ENCODE peak calls at places on chromosome 1, in four cellular contexts. E is K562, D is GM12878, K is HepG2. I is an unnamed sample.

GRCh38 chr1:61332196-61332753 is 249.9 kb downstream of the NFIA start:
- DNase-seq in E (no peak), D (peak), K (no peak), I (no peak)

GRCh38 chr1:34796990-34797389 is 4.2 kb downstream of the GJA4 start:
- DNase-seq in E (no peak), D (peak), K (no peak), I (no peak)

GRCh38 chr1:211118407-211119102 is 15.4 kb downstream of the KCNH1 start:
- DNase-seq in E (no peak), D (no peak), K (no peak), I (no peak)

GRCh38 chr1:226223157-226223785 is at the start of gene MIXL1:
- DNase-seq in E (no peak), D (no peak), K (peak), I (peak)

GRCh38 chr1:68449901-68450300 is at the start of gene RPE65:
- DNase-seq in E (no peak), D (no peak), K (no peak), I (no peak)

GRCh38 chr1:108947871-108948525 is 15.3 kb downstream of the CLCC1 start:
- DNase-seq in E (no peak), D (no peak), K (no peak), I (no peak)

GRCh38 chr1:199336745-199337640 is 690.5 kb upstream of the NR5A2 start:
- DNase-seq in E (no peak), D (no peak), K (no peak), I (no peak)

GRCh38 chr1:203275656-203276272 is 29.6 kb upstream of the BTG2 start:
- DNase-seq in E (no peak), D (no peak), K (no peak), I (no peak)

GRCh38 chr1:26408604-26409003 is 2.0 kb upstream of the LIN28A start:
- DNase-seq in E (peak), D (no peak), K (peak), I (no peak)

GRCh38 chr1:27605796-27606707 is 2.1 kb upstream of the AHDC1 start:
- DNase-seq in E (peak), D (no peak), K (peak), I (peak)

DNA sequence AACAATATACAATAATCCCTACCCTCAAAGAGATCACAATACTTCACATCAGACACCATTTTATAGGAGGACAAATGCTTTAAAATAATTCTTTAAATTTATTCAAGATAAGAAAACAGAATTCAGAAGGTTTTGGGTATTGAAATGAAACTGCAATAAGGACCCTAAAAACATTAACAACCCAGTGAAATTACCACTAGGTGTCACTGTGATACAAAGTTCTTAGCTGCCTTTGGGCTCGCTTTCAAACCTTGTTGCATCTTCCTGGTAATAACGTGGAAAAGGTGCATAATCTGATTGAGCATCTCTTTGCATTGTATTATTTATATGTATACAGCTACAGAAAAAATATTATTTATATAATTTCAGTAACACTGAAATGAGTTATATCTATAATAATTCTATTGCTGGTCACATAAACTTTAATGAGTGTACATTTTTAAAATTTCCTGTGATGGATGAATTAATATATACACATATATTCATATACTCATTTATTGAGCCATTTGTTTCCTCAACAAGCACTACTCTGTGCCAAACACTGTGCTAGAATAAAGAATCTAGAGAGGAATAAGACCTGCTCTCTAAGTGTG is 185.2 kb downstream of the FAF1 start:
- DNase-seq in E (peak), D (peak), K (peak), I (peak)
- H3K9ac ChIP-seq in E (no peak), D (no peak), K (no peak), I (no peak)

GRCh38 chr1:234957330-234958065 is 171.1 kb downstream of the TOMM20 start:
- DNase-seq in E (peak), D (no peak), K (peak), I (no peak)
- TF ChIP-seq POLR2AphosphoS5 in E (peak), D (no peak), K (peak), I (peak)

GRCh38 chr1:244782056-244782455 is 53.4 kb upstream of the COX20 start:
- DNase-seq in E (no peak), D (no peak), K (no peak), I (no peak)

GRCh38 chr1:244778356-244778755 is 57.1 kb upstream of the COX20 start:
- DNase-seq in E (no peak), D (no peak), K (no peak), I (no peak)

GRCh38 chr1:244780311-244780710 is 55.1 kb upstream of the COX20 start:
- DNase-seq in E (no peak), D (no peak), K (no peak), I (no peak)

GRCh38 chr1:244783138-244783537 is 52.3 kb upstream of the COX20 start:
- DNase-seq in E (no peak), D (no peak), K (no peak), I (no peak)

GRCh38 chr1:244779410-244779809 is 56.0 kb upstream of the COX20 start:
- DNase-seq in E (no peak), D (no peak), K (no peak), I (no peak)
- TF ChIP-seq NFIC in E (no peak), D (no peak), K (no peak), I (no peak)

GRCh38 chr1:95039360-95040031 is 33.3 kb downstream of the ALG14 start:
- DNase-seq in E (no peak), D (no peak), K (no peak), I (no peak)
- H3K9ac ChIP-seq in E (no peak), D (no peak), K (no peak), I (no peak)

DNA sequence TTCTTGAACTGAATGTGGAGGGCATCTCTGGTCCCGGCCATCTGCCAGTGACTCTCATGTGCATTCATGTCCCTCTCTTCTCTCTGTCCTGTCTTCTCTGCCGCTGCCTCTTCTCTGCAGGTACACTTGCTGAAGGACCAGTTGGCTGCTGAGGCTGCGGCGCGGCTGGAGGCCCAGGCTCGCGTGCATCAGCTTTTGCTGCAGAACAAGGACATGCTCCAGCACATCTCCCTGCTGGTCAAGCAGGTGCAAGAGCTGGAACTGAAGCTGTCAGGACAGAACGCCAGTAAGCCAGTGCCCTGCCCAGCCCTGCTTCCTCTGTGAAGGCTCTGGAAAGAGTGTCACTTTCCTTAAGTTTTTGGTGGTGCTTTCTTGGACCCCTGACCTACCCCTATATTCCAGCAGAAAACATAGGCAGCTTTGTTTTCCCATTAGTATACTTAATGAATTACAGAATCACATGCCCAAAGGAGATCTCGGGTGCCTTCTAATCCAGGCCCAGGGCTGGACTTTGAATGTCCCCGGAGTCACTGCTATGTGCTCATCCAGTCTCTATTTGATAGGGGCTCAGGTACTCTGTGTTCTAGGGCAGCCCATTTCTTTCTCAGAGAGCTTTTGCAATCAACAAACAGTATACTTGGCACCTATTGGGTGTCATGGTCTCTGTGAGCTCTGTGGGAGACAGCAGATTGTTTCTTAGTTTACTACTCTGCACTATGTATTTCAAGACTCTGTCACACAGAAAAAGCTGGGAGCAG is 11.2 kb downstream of the SPATA46 start:
- DNase-seq in E (no peak), D (no peak), K (no peak), I (no peak)
- TF ChIP-seq POLR2AphosphoS5 in E (no peak), D (no peak), K (no peak), I (no peak)

GRCh38 chr1:95002657-95003432 is 69.9 kb downstream of the ALG14 start:
- DNase-seq in E (peak), D (no peak), K (peak), I (peak)
- TF ChIP-seq NFIC in E (no peak), D (no peak), K (no peak), I (peak)

DNA sequence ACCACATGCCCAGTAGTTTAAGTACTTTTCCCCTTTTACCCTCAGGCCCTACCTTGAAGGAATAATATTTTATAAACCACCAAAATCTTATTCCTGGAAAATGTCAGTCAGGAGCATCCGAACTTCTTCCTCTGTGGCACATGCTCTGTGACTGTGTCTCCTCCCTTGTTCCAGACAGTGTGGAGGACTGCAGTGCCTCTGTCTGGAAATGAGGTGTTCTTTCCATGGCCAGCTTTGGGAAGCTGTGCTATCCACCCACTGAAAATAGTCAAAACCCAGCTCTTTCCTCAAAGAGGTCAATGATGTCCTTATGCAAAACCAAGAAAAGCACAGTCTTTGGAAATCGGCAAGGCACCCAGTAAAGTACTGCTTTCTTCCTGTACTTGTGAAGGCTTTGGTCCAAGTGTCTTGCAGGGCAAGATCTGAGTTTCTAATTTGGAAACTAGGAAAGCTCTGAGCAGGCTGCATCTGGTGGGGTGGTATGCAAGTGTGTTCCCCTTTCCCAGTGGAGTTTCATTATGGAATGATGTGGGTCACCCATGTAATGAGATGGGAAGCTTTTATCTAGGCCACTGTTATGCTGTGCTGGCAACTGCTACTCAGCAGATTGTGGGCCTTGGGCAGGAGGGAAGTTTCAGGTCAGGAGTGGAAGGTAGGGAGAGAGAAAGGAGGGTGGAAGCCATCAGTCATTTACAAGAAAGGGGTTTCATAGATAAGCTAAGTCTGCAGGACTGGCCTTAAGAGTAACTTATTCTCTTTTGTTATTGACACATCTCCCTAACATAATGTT is 6.0 kb downstream of the KIAA0040 start:
- DNase-seq in E (no peak), D (no peak), K (no peak), I (no peak)
- H3K9ac ChIP-seq in E (no peak), D (no peak), K (no peak), I (no peak)

GRCh38 chr1:232806071-232806510 is 875 bp downstream of the MAP10 start:
- DNase-seq in E (no peak), D (no peak), K (no peak), I (no peak)

GRCh38 chr1:232810856-232811255 is 5.6 kb downstream of the MAP10 start:
- DNase-seq in E (no peak), D (no peak), K (no peak), I (no peak)

DNA sequence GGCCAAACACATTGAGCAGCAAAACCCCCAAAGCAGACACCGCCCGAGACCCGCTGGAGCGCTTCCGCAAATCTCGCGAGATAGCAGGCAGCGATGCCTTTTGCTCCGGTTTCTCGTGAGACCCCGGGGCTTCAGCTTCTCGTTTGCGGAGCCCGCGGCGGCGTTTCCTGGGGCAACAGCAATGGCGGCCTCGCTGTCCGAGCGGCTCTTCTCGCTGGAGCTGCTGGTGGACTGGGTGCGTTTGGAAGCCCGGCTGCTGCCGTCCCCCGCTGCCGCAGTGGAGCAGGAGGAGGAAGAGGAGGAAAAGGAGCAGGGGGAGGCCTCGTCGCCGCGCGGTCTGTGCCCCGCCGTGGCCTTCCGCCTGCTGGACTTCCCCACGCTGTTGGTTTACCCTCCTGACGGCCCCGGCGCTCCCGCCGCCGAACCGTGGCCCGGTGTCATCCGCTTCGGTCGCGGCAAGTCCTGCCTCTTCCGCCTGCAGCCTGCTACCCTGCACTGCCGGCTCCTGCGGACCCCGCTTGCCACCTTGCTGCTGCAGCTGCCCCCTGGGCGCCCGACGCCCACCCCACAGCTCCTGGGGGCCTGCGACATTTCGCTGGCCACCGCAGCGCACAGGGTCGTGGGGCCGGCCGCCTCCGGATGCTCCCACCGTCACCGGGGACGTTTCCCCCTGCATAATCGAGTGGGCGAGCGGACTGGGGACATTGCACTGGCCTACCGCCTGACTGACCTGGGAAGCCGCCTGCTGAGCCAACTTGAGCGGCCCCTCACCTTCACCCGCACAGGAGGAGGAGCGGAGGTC is at the start of gene MAP10:
- DNase-seq in E (peak), D (peak), K (no peak), I (peak)
- TF ChIP-seq POLR2AphosphoS5 in E (no peak), D (peak), K (no peak), I (no peak)

GRCh38 chr1:174211486-174211885 is 52.2 kb downstream of the RABGAP1L start:
- DNase-seq in E (no peak), D (no peak), K (no peak), I (no peak)

GRCh38 chr1:174200746-174201145 is 41.4 kb downstream of the RABGAP1L start:
- DNase-seq in E (no peak), D (no peak), K (no peak), I (no peak)

GRCh38 chr1:174204697-174205308 is 45.5 kb downstream of the RABGAP1L start:
- DNase-seq in E (peak), D (no peak), K (peak), I (no peak)

GRCh38 chr1:174209347-174210187 is 50.2 kb downstream of the RABGAP1L start:
- DNase-seq in E (no peak), D (no peak), K (no peak), I (no peak)

DNA sequence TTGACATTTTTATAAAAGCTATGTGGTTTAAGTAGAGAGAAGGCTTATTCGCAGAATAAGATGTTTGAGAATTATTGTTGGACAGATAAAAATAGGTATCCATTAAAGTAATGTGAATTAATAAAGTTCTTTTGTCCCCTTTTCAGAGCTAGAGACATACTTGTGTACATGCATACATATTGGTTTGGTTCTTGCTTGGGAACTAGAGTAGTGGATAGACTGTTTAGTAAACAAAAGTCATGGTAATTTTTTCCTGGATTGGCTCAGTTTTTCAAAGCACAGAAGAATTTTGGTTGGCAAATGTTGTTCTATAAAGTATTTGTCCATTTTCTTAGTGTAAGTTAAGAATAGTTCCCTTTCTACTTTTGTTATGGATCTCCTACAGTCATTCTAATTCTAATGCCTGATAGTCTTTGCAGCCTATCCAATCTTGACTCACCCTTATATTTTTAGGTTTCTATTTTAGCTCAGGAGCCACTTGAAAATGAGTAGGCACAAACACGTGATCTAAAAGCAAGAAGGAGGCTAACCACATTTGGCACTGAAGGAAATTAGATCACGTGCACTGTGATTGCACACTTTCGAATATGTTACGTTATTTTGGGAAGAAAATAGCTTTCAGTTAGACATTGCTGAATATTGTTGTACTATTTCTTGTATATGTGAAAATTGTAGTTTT is 47.0 kb downstream of the RABGAP1L start:
- DNase-seq in E (no peak), D (no peak), K (no peak), I (no peak)
- TF ChIP-seq NFIC in E (no peak), D (peak), K (no peak), I (no peak)

I was measured in SK-N-SH.